ENCODE peak calls at places on chromosomes 7 and 10, in five cellular contexts. J is SK-N-SH, R is K562, I is HepG2, L is GM12878. Z is an unnamed sample.

GRCh38 chr10:102646610-102647432 is 2.5 kb downstream of the TRIM8 start:
- DNase-seq in J (peak), R (no peak), I (no peak), L (no peak), Z (no peak)

GRCh38 chr7:8228766-8229674 is 32.9 kb downstream of the ICA1 start:
- DNase-seq in J (peak), R (no peak), I (no peak), L (no peak), Z (no peak)

GRCh38 chr7:29265208-29265923 is 70.8 kb downstream of the CHN2 start:
- DNase-seq in J (no peak), R (no peak), I (no peak), L (no peak), Z (no peak)

GRCh38 chr10:129097776-129098175 is 369.3 kb upstream of the MGMT start:
- DNase-seq in J (no peak), R (no peak), I (no peak), L (no peak), Z (no peak)

GRCh38 chr10:116201011-116201410 is 72.0 kb downstream of the GFRA1 start:
- DNase-seq in J (no peak), R (no peak), I (no peak), L (no peak), Z (no peak)

GRCh38 chr10:73841526-73842285 is 30.3 kb upstream of the NDST2 start:
- DNase-seq in J (no peak), R (no peak), I (no peak), L (no peak), Z (no peak)

GRCh38 chr7:74514131-74514591 is 60.5 kb downstream of the GTF2IRD1 start:
- DNase-seq in J (peak), R (no peak), I (no peak), L (no peak), Z (no peak)

GRCh38 chr7:39582536-39582935 is 16.3 kb downstream of the YAE1 start:
- DNase-seq in J (no peak), R (no peak), I (no peak), L (no peak), Z (no peak)

GRCh38 chr10:112004075-112004474 is 179.5 kb downstream of the GPAM start:
- DNase-seq in J (no peak), R (no peak), I (no peak), L (no peak), Z (no peak)

GRCh38 chr7:129110575-129111376 is 33.7 kb upstream of the TSPAN33 start:
- DNase-seq in J (peak), R (peak), I (peak), L (no peak), Z (no peak)

GRCh38 chr10:116688241-116688711 is 54.1 kb downstream of the HSPA12A start:
- DNase-seq in J (no peak), R (no peak), I (no peak), L (no peak), Z (no peak)

GRCh38 chr7:107939472-107940145 is 48.6 kb downstream of the DLD start:
- DNase-seq in J (no peak), R (no peak), I (no peak), L (no peak), Z (no peak)

GRCh38 chr7:44294325-44295069 is 30.9 kb downstream of the CAMK2B start:
- DNase-seq in J (peak), R (no peak), I (no peak), L (no peak), Z (no peak)

GRCh38 chr7:102317231-102318059 is 30.8 kb downstream of the SH2B2 start:
- DNase-seq in J (peak), R (peak), I (no peak), L (no peak), Z (no peak)

GRCh38 chr7:15977663-15978062 is 291.2 kb upstream of the MEOX2 start:
- DNase-seq in J (no peak), R (no peak), I (no peak), L (no peak), Z (no peak)

GRCh38 chr10:10848488-10849111 is 169.1 kb upstream of the CELF2 start:
- DNase-seq in J (no peak), R (no peak), I (no peak), L (no peak), Z (no peak)

GRCh38 chr7:69859342-69859741 is 261.1 kb downstream of the AUTS2 start:
- DNase-seq in J (no peak), R (no peak), I (no peak), L (no peak), Z (no peak)

GRCh38 chr10:5606864-5607263 is 59.5 kb downstream of the ASB13 start:
- DNase-seq in J (no peak), R (peak), I (no peak), L (no peak), Z (no peak)

DNA sequence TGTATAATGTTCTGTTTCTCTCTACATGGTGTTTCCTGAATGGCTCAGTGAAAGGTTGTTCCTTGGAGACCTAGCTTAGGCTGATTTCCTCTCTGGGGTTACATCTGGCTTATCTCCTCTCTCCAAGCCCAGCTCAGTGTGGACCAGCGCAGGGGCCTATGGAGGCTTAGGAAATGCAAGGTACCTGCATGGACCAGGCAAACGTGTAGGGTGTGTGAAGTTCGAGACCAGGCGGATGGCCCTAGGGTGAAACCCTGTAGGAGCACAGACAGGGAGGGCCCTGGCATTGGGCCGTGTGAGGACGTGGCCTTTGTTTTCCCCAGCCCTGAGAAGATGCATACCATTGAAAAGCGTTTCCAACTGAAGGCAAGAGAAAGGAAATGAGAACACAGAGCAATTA is 59.0 kb downstream of the DOCK1 start:
- DNase-seq in J (no peak), R (no peak), I (no peak), L (no peak), Z (no peak)
- TF ChIP-seq REST in J (no peak), R (no peak), I (no peak), L (no peak), Z (no peak)

DNA sequence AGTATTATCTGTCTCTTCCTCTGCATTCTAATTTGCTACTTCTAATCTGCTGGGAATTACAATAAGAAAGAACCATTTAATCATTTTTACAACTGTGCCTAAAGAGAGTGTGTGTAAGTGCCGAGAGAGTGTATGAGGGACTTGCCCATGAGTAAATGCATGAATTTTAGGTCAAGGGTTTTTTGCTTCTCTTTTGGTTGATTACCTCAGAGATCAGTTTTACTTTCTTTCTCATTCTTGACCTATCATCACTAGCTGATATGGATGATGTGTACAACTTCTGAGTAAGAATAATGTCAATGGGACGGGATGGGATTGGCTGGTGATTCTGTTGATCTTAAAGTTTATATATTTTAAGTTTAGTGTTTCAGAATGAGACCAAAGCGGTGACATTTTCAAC is 47.8 kb downstream of the IKZF1 start:
- DNase-seq in J (no peak), R (no peak), I (no peak), L (peak), Z (no peak)
- TF ChIP-seq CHD2 in J (no peak), R (no peak), I (no peak), L (peak), Z (no peak)

GRCh38 chr7:122682805-122683204 is 16.1 kb downstream of the RNF133 start:
- DNase-seq in J (no peak), R (no peak), I (no peak), L (no peak), Z (no peak)
- TF ChIP-seq REST in J (no peak), R (no peak), I (no peak), L (no peak), Z (no peak)

DNA sequence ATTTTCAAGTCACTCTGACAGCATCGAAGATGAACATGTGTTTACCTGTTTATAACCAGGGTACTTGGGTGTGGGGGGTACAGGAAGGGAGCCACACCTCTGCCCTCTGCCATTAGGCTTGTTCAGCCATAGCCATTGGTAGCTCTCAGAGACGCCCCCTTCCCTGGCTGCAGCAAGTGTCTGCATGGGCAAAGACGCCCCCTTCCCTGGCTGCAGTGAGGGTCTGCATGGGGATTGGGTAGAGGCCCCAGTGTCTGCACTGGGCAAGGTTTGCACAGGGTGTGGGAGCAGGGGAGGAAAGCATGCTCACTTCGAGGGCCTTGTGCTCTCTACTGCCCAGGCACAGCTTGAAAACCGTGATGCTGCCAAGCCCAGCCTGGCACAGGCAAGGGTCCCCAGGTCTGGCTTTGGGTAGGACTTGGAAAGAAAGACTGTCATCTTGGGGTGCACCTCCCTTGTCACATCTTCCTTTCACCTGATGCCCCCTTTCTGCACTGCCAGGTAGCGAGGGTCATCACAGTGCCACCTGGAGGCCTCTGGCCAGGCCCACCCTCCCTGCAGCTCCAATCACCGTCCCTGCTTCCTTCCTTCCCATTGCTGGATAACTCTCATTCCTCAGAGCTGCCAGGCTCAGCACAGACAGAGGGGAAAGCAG is 3.7 kb downstream of the TMEM225B start:
- DNase-seq in J (no peak), R (no peak), I (no peak), L (no peak), Z (no peak)
- TF ChIP-seq CHD2 in J (no peak), R (no peak), I (no peak), L (no peak), Z (no peak)

Z was measured in A549.